ENCODE peak calls at places on chromosomes 6 and 20, in ten cellular contexts. One of them, this sample, is unnamed.

GRCh38 chr20:5977223-5977622 is 26.8 kb downstream of the MCM8 start:
- DNase-seq in fibroblast of pulmonary artery: no peak
- DNase-seq in H9: no peak
- DNase-seq in tibial nerve: no peak
- DNase-seq in dorsolateral prefrontal cortex: no peak
- DNase-seq in upper lobe of right lung: no peak
- DNase-seq in osteocyte: no peak
- DNase-seq in GM12865: no peak
- DNase-seq in bronchial epithelial cell: peak
- DNase-seq in brain microvascular endothelial cell: no peak
- DNase-seq in this sample: no peak

GRCh38 chr20:1975251-1975650 is 18.6 kb downstream of the PDYN start:
- DNase-seq in osteocyte: no peak
- DNase-seq in bronchial epithelial cell: no peak
- DNase-seq in tibial nerve: no peak
- DNase-seq in upper lobe of right lung: no peak
- DNase-seq in dorsolateral prefrontal cortex: no peak
- DNase-seq in GM12865: no peak
- DNase-seq in H9: no peak
- DNase-seq in brain microvascular endothelial cell: no peak
- DNase-seq in fibroblast of pulmonary artery: no peak
- DNase-seq in this sample: no peak

GRCh38 chr6:77292564-77293546 is 170.4 kb downstream of the HTR1B start:
- DNase-seq in brain microvascular endothelial cell: peak
- DNase-seq in H9: no peak
- DNase-seq in upper lobe of right lung: no peak
- DNase-seq in osteocyte: no peak
- DNase-seq in dorsolateral prefrontal cortex: no peak
- DNase-seq in bronchial epithelial cell: peak
- DNase-seq in tibial nerve: no peak
- DNase-seq in GM12865: no peak
- DNase-seq in fibroblast of pulmonary artery: peak
- DNase-seq in this sample: no peak

GRCh38 chr6:139135578-139136545 is 982 bp downstream of the HECA start:
- DNase-seq in bronchial epithelial cell: no peak
- DNase-seq in dorsolateral prefrontal cortex: no peak
- DNase-seq in osteocyte: peak
- DNase-seq in GM12865: peak
- DNase-seq in fibroblast of pulmonary artery: peak
- DNase-seq in brain microvascular endothelial cell: no peak
- DNase-seq in H9: no peak
- DNase-seq in upper lobe of right lung: peak
- DNase-seq in tibial nerve: no peak
- DNase-seq in this sample: no peak

GRCh38 chr6:139406577-139407343 is 32.3 kb upstream of the CITED2 start:
- DNase-seq in dorsolateral prefrontal cortex: no peak
- DNase-seq in fibroblast of pulmonary artery: no peak
- DNase-seq in H9: no peak
- DNase-seq in tibial nerve: no peak
- DNase-seq in brain microvascular endothelial cell: no peak
- DNase-seq in bronchial epithelial cell: peak
- DNase-seq in GM12865: no peak
- DNase-seq in upper lobe of right lung: no peak
- DNase-seq in osteocyte: no peak
- DNase-seq in this sample: no peak

GRCh38 chr20:36538026-36538764 is 3.1 kb upstream of the MYL9 start:
- DNase-seq in brain microvascular endothelial cell: peak
- DNase-seq in H9: no peak
- DNase-seq in osteocyte: no peak
- DNase-seq in bronchial epithelial cell: no peak
- DNase-seq in fibroblast of pulmonary artery: peak
- DNase-seq in GM12865: no peak
- DNase-seq in tibial nerve: no peak
- DNase-seq in dorsolateral prefrontal cortex: no peak
- DNase-seq in upper lobe of right lung: no peak
- DNase-seq in this sample: no peak

GRCh38 chr20:62342910-62343309 is 24.2 kb downstream of the LAMA5 start:
- DNase-seq in upper lobe of right lung: no peak
- DNase-seq in tibial nerve: no peak
- DNase-seq in bronchial epithelial cell: no peak
- DNase-seq in brain microvascular endothelial cell: no peak
- DNase-seq in dorsolateral prefrontal cortex: no peak
- DNase-seq in GM12865: no peak
- DNase-seq in fibroblast of pulmonary artery: no peak
- DNase-seq in osteocyte: no peak
- DNase-seq in H9: no peak
- DNase-seq in this sample: no peak

GRCh38 chr6:114523508-114523907 is 180.7 kb upstream of the HS3ST5 start:
- DNase-seq in fibroblast of pulmonary artery: no peak
- DNase-seq in dorsolateral prefrontal cortex: no peak
- DNase-seq in bronchial epithelial cell: no peak
- DNase-seq in tibial nerve: no peak
- DNase-seq in GM12865: no peak
- DNase-seq in upper lobe of right lung: no peak
- DNase-seq in brain microvascular endothelial cell: no peak
- DNase-seq in osteocyte: no peak
- DNase-seq in H9: no peak
- DNase-seq in this sample: no peak

GRCh38 chr6:125821825-125822281 is 31.1 kb downstream of the NCOA7 start:
- DNase-seq in H9: no peak
- DNase-seq in brain microvascular endothelial cell: no peak
- DNase-seq in dorsolateral prefrontal cortex: no peak
- DNase-seq in tibial nerve: no peak
- DNase-seq in upper lobe of right lung: no peak
- DNase-seq in fibroblast of pulmonary artery: no peak
- DNase-seq in osteocyte: no peak
- DNase-seq in bronchial epithelial cell: no peak
- DNase-seq in GM12865: no peak
- DNase-seq in this sample: no peak

GRCh38 chr6:137112067-137112355 is 61.4 kb downstream of the IL22RA2 start:
- DNase-seq in tibial nerve: no peak
- DNase-seq in H9: no peak
- DNase-seq in upper lobe of right lung: no peak
- DNase-seq in fibroblast of pulmonary artery: peak
- DNase-seq in osteocyte: no peak
- DNase-seq in bronchial epithelial cell: peak
- DNase-seq in brain microvascular endothelial cell: peak
- DNase-seq in GM12865: no peak
- DNase-seq in dorsolateral prefrontal cortex: no peak
- DNase-seq in this sample: no peak

GRCh38 chr6:79384845-79385244 is 150.4 kb upstream of the HMGN3 start:
- DNase-seq in H9: no peak
- DNase-seq in tibial nerve: no peak
- DNase-seq in bronchial epithelial cell: no peak
- DNase-seq in brain microvascular endothelial cell: peak
- DNase-seq in upper lobe of right lung: peak
- DNase-seq in GM12865: no peak
- DNase-seq in osteocyte: no peak
- DNase-seq in fibroblast of pulmonary artery: peak
- DNase-seq in dorsolateral prefrontal cortex: no peak
- DNase-seq in this sample: no peak

GRCh38 chr6:87407531-87407895 is 259 bp upstream of the CFAP206 start:
- DNase-seq in tibial nerve: no peak
- DNase-seq in fibroblast of pulmonary artery: peak
- DNase-seq in osteocyte: no peak
- DNase-seq in bronchial epithelial cell: peak
- DNase-seq in brain microvascular endothelial cell: peak
- DNase-seq in GM12865: no peak
- DNase-seq in dorsolateral prefrontal cortex: peak
- DNase-seq in H9: no peak
- DNase-seq in upper lobe of right lung: no peak
- DNase-seq in this sample: no peak

GRCh38 chr6:56914791-56915658 is 39.9 kb upstream of the BEND6 start:
- DNase-seq in tibial nerve: no peak
- DNase-seq in upper lobe of right lung: no peak
- DNase-seq in H9: no peak
- DNase-seq in dorsolateral prefrontal cortex: peak
- DNase-seq in fibroblast of pulmonary artery: no peak
- DNase-seq in bronchial epithelial cell: no peak
- DNase-seq in osteocyte: no peak
- DNase-seq in GM12865: no peak
- DNase-seq in brain microvascular endothelial cell: no peak
- DNase-seq in this sample: no peak

GRCh38 chr6:21922086-21922485 is 328.5 kb downstream of the SOX4 start:
- DNase-seq in fibroblast of pulmonary artery: no peak
- DNase-seq in dorsolateral prefrontal cortex: no peak
- DNase-seq in bronchial epithelial cell: peak
- DNase-seq in GM12865: no peak
- DNase-seq in tibial nerve: no peak
- DNase-seq in H9: peak
- DNase-seq in brain microvascular endothelial cell: no peak
- DNase-seq in osteocyte: no peak
- DNase-seq in upper lobe of right lung: no peak
- DNase-seq in this sample: no peak

GRCh38 chr20:31894980-31895675 is 24.7 kb downstream of the TTLL9 start:
- DNase-seq in H9: peak
- DNase-seq in brain microvascular endothelial cell: peak
- DNase-seq in tibial nerve: peak
- DNase-seq in dorsolateral prefrontal cortex: no peak
- DNase-seq in upper lobe of right lung: peak
- DNase-seq in bronchial epithelial cell: peak
- DNase-seq in fibroblast of pulmonary artery: peak
- DNase-seq in osteocyte: no peak
- DNase-seq in GM12865: peak
- DNase-seq in this sample: no peak

DNA sequence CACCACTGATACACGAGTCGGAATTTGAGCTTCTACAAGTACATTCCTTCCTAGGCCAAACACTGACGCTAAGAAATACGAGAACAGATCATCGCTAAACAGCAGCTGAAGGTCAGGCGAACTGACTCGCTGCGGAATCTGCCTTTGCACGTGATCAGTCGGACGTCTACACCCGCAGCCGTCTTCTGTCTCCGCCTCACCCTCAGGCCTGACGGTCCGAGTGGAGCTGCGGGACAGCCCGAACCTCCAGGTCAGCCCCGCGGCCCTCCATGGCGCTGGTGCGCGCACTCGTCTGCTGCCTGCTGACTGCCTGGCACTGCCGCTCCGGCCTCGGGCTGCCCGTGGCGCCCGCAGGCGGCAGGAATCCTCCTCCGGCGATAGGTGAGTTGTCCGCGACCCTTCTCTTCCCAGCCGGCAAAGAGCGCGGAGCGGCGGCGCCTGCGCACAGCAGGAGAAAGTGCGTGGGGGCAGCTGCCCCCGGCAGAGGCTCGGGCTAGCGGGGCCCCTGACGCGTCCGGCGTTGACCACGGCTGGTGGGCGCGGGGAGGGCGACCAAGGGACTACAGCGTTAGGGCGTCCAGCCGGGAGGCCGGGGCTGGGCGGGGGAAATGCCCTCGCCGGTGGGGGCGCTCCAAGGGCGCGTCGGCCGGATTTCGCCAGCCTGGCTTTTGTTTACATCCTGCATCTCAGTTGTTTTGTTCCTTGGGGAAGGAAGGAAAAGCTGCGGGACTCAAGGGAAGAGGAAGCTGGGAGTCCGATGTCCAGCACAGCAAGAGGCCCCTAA is at the start of gene SMPDL3A:
- DNase-seq in tibial nerve: peak
- DNase-seq in bronchial epithelial cell: peak
- DNase-seq in dorsolateral prefrontal cortex: peak
- DNase-seq in upper lobe of right lung: peak
- DNase-seq in brain microvascular endothelial cell: peak
- DNase-seq in osteocyte: peak
- DNase-seq in H9: peak
- DNase-seq in GM12865: peak
- DNase-seq in fibroblast of pulmonary artery: peak
- DNase-seq in this sample: peak
- TF ChIP-seq CTCF in tibial nerve: peak
- TF ChIP-seq CTCF in bronchial epithelial cell: peak
- TF ChIP-seq CTCF in dorsolateral prefrontal cortex: peak
- TF ChIP-seq CTCF in upper lobe of right lung: peak
- TF ChIP-seq CTCF in brain microvascular endothelial cell: peak
- TF ChIP-seq CTCF in osteocyte: peak
- TF ChIP-seq CTCF in H9: peak
- TF ChIP-seq CTCF in GM12865: peak
- TF ChIP-seq CTCF in fibroblast of pulmonary artery: peak
- TF ChIP-seq CTCF in this sample: peak

DNA sequence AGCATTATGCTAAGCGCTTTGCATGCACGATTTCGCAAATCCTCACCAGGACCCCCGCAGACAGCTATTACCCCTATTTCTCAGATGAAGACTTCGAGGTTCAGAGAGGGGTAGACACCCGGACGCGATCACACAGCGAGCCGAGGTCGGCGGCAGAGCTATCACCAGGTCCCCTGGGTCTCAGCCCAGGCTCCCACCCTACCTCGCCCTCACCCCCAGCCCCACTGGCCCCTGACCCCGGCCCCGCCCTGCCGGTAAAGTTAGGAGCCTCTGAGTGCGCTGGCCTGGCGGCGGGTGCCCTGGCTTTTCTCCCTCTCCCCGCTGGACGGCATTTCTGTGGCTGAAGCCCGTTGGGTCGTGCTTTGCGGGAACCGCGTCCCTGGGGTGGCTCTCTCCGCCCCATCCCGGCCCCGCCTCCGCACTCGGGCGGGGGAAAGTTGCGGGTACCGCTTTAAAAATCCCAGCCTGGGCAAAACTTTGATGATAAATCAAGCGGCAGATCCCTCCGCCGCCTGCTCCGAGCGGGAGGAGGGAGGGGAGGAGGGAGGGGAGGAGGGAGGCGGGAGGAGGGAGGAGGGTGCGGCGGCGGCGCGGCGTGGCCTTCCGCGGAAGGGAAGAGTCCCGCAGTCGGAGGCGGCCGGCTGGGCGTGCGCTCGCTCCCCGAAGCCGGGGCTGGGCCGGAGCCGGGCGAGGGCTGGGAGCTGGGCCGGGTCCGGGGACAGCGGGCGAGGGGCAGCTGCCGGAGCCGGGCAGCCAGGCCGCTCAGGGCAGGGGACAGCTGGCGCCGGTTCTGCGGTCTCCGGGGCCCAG is at the start of gene VSTM2L:
- DNase-seq in dorsolateral prefrontal cortex: peak
- DNase-seq in tibial nerve: no peak
- DNase-seq in GM12865: peak
- DNase-seq in H9: peak
- DNase-seq in osteocyte: no peak
- DNase-seq in fibroblast of pulmonary artery: peak
- DNase-seq in bronchial epithelial cell: peak
- DNase-seq in brain microvascular endothelial cell: peak
- DNase-seq in upper lobe of right lung: peak
- DNase-seq in this sample: no peak
- TF ChIP-seq CTCF in dorsolateral prefrontal cortex: no peak
- TF ChIP-seq CTCF in tibial nerve: no peak
- TF ChIP-seq CTCF in GM12865: no peak
- TF ChIP-seq CTCF in H9: no peak
- TF ChIP-seq CTCF in osteocyte: no peak
- TF ChIP-seq CTCF in fibroblast of pulmonary artery: no peak
- TF ChIP-seq CTCF in bronchial epithelial cell: no peak
- TF ChIP-seq CTCF in brain microvascular endothelial cell: no peak
- TF ChIP-seq CTCF in upper lobe of right lung: no peak
- TF ChIP-seq CTCF in this sample: no peak

GRCh38 chr6:107246972-107247615 is 131.8 kb upstream of the BEND3 start:
- DNase-seq in fibroblast of pulmonary artery: peak
- DNase-seq in osteocyte: no peak
- DNase-seq in tibial nerve: no peak
- DNase-seq in upper lobe of right lung: no peak
- DNase-seq in GM12865: no peak
- DNase-seq in dorsolateral prefrontal cortex: no peak
- DNase-seq in brain microvascular endothelial cell: no peak
- DNase-seq in bronchial epithelial cell: peak
- DNase-seq in H9: no peak
- DNase-seq in this sample: no peak
- TF ChIP-seq CTCF in fibroblast of pulmonary artery: no peak
- TF ChIP-seq CTCF in osteocyte: no peak
- TF ChIP-seq CTCF in tibial nerve: no peak
- TF ChIP-seq CTCF in upper lobe of right lung: no peak
- TF ChIP-seq CTCF in GM12865: no peak
- TF ChIP-seq CTCF in dorsolateral prefrontal cortex: no peak
- TF ChIP-seq CTCF in brain microvascular endothelial cell: no peak
- TF ChIP-seq CTCF in bronchial epithelial cell: no peak
- TF ChIP-seq CTCF in H9: no peak
- TF ChIP-seq CTCF in this sample: no peak

GRCh38 chr6:160767019-160767646 is 65.1 kb downstream of the PLG start:
- DNase-seq in upper lobe of right lung: peak
- DNase-seq in GM12865: peak
- DNase-seq in bronchial epithelial cell: peak
- DNase-seq in fibroblast of pulmonary artery: peak
- DNase-seq in brain microvascular endothelial cell: peak
- DNase-seq in dorsolateral prefrontal cortex: peak
- DNase-seq in tibial nerve: peak
- DNase-seq in osteocyte: peak
- DNase-seq in H9: peak
- DNase-seq in this sample: peak
- TF ChIP-seq CTCF in upper lobe of right lung: peak
- TF ChIP-seq CTCF in GM12865: peak
- TF ChIP-seq CTCF in bronchial epithelial cell: peak
- TF ChIP-seq CTCF in fibroblast of pulmonary artery: peak
- TF ChIP-seq CTCF in brain microvascular endothelial cell: peak
- TF ChIP-seq CTCF in dorsolateral prefrontal cortex: peak
- TF ChIP-seq CTCF in tibial nerve: peak
- TF ChIP-seq CTCF in osteocyte: peak
- TF ChIP-seq CTCF in H9: peak
- TF ChIP-seq CTCF in this sample: peak